ENCODE peak calls at places on chromosomes 5 and 9, in nine cellular contexts. N is SK-MEL-5; J is NT2/D1; S is amygdala; U is activated CD4-positive, alpha-beta T cell treated with anti-CD3 and anti-CD28 coated beads, Interleukin-2, amount 10 ng/mL, durations not matched to agents 7 days and 5 days; F is H54; I is mucosa of gallbladder; P is activated T-cell treated with anti-CD3 and anti-CD28 coated beads, Interleukin-2, amount 50 U/mL, for 72 hours; K is amniotic stem cell. Z is an unnamed sample.

GRCh38 chr9:37992924-37993349 is 76.1 kb downstream of the SHB start:
- DNase-seq in F (no peak), K (no peak), J (no peak), U (no peak), N (no peak), I (peak; percentile 40), P (no peak), S (no peak), Z (peak; percentile 8)

GRCh38 chr5:9845185-9845584 is 215.0 kb upstream of the TAS2R1 start:
- DNase-seq in P (no peak), U (no peak), K (no peak), F (no peak), I (no peak), S (no peak), J (no peak), N (no peak), Z (no peak)

GRCh38 chr5:137220523-137220927 is 278.6 kb downstream of the SPOCK1 start:
- DNase-seq in J (peak; percentile 18), I (no peak), K (peak; percentile 64), F (peak; percentile 51), N (peak; percentile 90), U (no peak), S (no peak), P (peak; percentile 8), Z (no peak)

GRCh38 chr9:34443533-34443932 is 14.8 kb downstream of the FAM219A start:
- DNase-seq in K (no peak), U (no peak), F (no peak), N (no peak), P (no peak), I (no peak), S (no peak), J (no peak), Z (no peak)

GRCh38 chr9:68560131-68560844 is 19.6 kb upstream of the TMEM252 start:
- DNase-seq in S (no peak), F (peak; percentile 40), P (peak; percentile 70), J (peak; percentile 46), N (peak; percentile 81), I (peak; percentile 43), U (peak; percentile 53), K (no peak), Z (peak; percentile 41)

GRCh38 chr9:7760014-7760415 is 39.6 kb downstream of the DMAC1 start:
- DNase-seq in F (no peak), I (no peak), P (no peak), U (no peak), J (no peak), S (no peak), N (peak; percentile 54), K (no peak), Z (no peak)

GRCh38 chr5:43685271-43685950 is 82.4 kb downstream of the NNT start:
- DNase-seq in I (no peak), S (no peak), J (no peak), P (no peak), K (no peak), F (no peak), U (no peak), N (no peak), Z (no peak)

GRCh38 chr5:132386644-132387286 is 17.3 kb downstream of the SLC22A5 start:
- DNase-seq in U (peak; percentile 84), I (peak; percentile 78), P (peak; percentile 79), J (no peak), F (peak; percentile 58), K (no peak), S (peak; percentile 56), N (peak; percentile 76), Z (peak; percentile 83)

GRCh38 chr5:119330367-119331183 is 25.2 kb upstream of the TNFAIP8 start:
- DNase-seq in P (peak; percentile 54), F (no peak), K (no peak), N (no peak), U (no peak), S (no peak), J (no peak), I (no peak), Z (no peak)

GRCh38 chr5:13325765-13326164 is 618.7 kb downstream of the DNAH5 start:
- DNase-seq in K (no peak), S (no peak), U (no peak), J (no peak), F (no peak), I (no peak), P (no peak), N (no peak), Z (no peak)

GRCh38 chr9:87651431-87651830 is 74.5 kb upstream of the CTSL start:
- DNase-seq in K (no peak), S (no peak), J (no peak), N (no peak), P (no peak), U (no peak), I (no peak), F (no peak), Z (no peak)

GRCh38 chr5:132549586-132549985 is 6.3 kb upstream of the IL5 start:
- DNase-seq in F (no peak), I (no peak), J (no peak), P (no peak), U (no peak), S (no peak), K (no peak), N (no peak), Z (no peak)

GRCh38 chr9:35593581-35593980 is 11.5 kb upstream of the TESK1 start:
- DNase-seq in P (no peak), K (no peak), I (no peak), F (no peak), S (no peak), N (no peak), J (no peak), U (no peak), Z (no peak)

GRCh38 chr9:6562194-6562593 is 83.3 kb downstream of the GLDC start:
- DNase-seq in U (no peak), S (no peak), J (no peak), I (no peak), K (no peak), P (no peak), N (no peak), F (no peak), Z (no peak)

GRCh38 chr5:139765040-139765408 is 30.6 kb upstream of the PSD2 start:
- DNase-seq in S (no peak), I (no peak), P (no peak), U (no peak), J (no peak), K (no peak), F (no peak), N (no peak), Z (no peak)

GRCh38 chr5:135332519-135333150 is 66.4 kb downstream of the MACROH2A1 start:
- DNase-seq in P (no peak), K (peak; percentile 75), N (peak; percentile 68), S (no peak), I (no peak), F (peak; percentile 73), U (no peak), J (peak; percentile 33), Z (no peak)

GRCh38 chr5:93746406-93747056 is 5.1 kb upstream of the POU5F2 start:
- DNase-seq in S (no peak), I (no peak), P (no peak), J (no peak), N (no peak), K (no peak), F (no peak), U (no peak), Z (no peak)

GRCh38 chr5:1963941-1964451 is 81.3 kb upstream of the IRX4 start:
- DNase-seq in S (no peak), P (no peak), F (no peak), N (no peak), K (no peak), I (no peak), J (no peak), U (no peak), Z (no peak)

GRCh38 chr5:40832345-40832744 is 2.7 kb downstream of the RPL37 start:
- DNase-seq in K (no peak), S (no peak), J (no peak), N (no peak), I (no peak), U (no peak), F (no peak), P (no peak), Z (no peak)

Z was measured in DND-41.